ENCODE peak calls at places on chromosomes 11 and 22, in four cellular contexts. One of them, this sample, is unnamed.

GRCh38 chr11:35618497-35619029 is 303 bp downstream of the FJX1 start:
- DNase-seq in NCI-H1417: peak
- DNase-seq in iPS-NIHi11: peak
- DNase-seq in T-helper 1 cell: no peak
- DNase-seq in this sample: peak

GRCh38 chr22:28706845-28707244 is 27.2 kb upstream of the TTC28 start:
- DNase-seq in NCI-H1417: no peak
- DNase-seq in iPS-NIHi11: no peak
- DNase-seq in T-helper 1 cell: no peak
- DNase-seq in this sample: no peak

GRCh38 chr11:11000546-11001283 is 142.9 kb upstream of the ZBED5 start:
- DNase-seq in NCI-H1417: no peak
- DNase-seq in iPS-NIHi11: no peak
- DNase-seq in T-helper 1 cell: no peak
- DNase-seq in this sample: no peak

GRCh38 chr11:122661182-122661945 is 5.8 kb downstream of the UBASH3B start:
- DNase-seq in NCI-H1417: peak
- DNase-seq in iPS-NIHi11: peak
- DNase-seq in T-helper 1 cell: no peak
- DNase-seq in this sample: no peak

GRCh38 chr22:19579113-19579811 is 55.1 kb upstream of the CLDN5 start:
- DNase-seq in NCI-H1417: no peak
- DNase-seq in iPS-NIHi11: no peak
- DNase-seq in T-helper 1 cell: peak
- DNase-seq in this sample: no peak

GRCh38 chr11:112519749-112520148 is 259.1 kb upstream of the PLET1 start:
- DNase-seq in NCI-H1417: no peak
- DNase-seq in iPS-NIHi11: no peak
- DNase-seq in T-helper 1 cell: no peak
- DNase-seq in this sample: no peak

GRCh38 chr11:2178906-2179494 is 7.4 kb upstream of the TH start:
- DNase-seq in NCI-H1417: no peak
- DNase-seq in iPS-NIHi11: no peak
- DNase-seq in T-helper 1 cell: no peak
- DNase-seq in this sample: no peak

GRCh38 chr11:94553938-94554337 is 10.2 kb downstream of the FUT4 start:
- DNase-seq in NCI-H1417: no peak
- DNase-seq in iPS-NIHi11: no peak
- DNase-seq in T-helper 1 cell: no peak
- DNase-seq in this sample: no peak

This sample was measured in GM12891.